ENCODE peak calls at places on chromosome 19, in five cellular contexts. One of them, this sample, is unnamed.

GRCh38 chr19:32735936-32736335 is 16.4 kb downstream of the TDRD12 start:
- DNase-seq in skeletal muscle cell: no peak
- DNase-seq in pancreas: no peak
- DNase-seq in CD4-positive, alpha-beta memory T cell: no peak
- DNase-seq in heart left ventricle: no peak
- DNase-seq in this sample: no peak

GRCh38 chr19:14073925-14074838 is 1.6 kb downstream of the MISP3 start:
- DNase-seq in heart left ventricle: no peak
- DNase-seq in skeletal muscle cell: no peak
- DNase-seq in pancreas: no peak
- DNase-seq in CD4-positive, alpha-beta memory T cell: no peak
- DNase-seq in this sample: no peak

GRCh38 chr19:40705362-40705651 is 11.4 kb downstream of the COQ8B start:
- DNase-seq in skeletal muscle cell: peak; percentile 72
- DNase-seq in pancreas: no peak
- DNase-seq in CD4-positive, alpha-beta memory T cell: no peak
- DNase-seq in heart left ventricle: peak; percentile 76
- DNase-seq in this sample: peak; percentile 64

GRCh38 chr19:47726467-47726866 is 13.2 kb downstream of the EHD2 start:
- DNase-seq in CD4-positive, alpha-beta memory T cell: no peak
- DNase-seq in skeletal muscle cell: no peak
- DNase-seq in pancreas: no peak
- DNase-seq in heart left ventricle: no peak
- DNase-seq in this sample: no peak

GRCh38 chr19:36225219-36225892 is 10.4 kb downstream of the ZNF146 start:
- DNase-seq in skeletal muscle cell: no peak
- DNase-seq in CD4-positive, alpha-beta memory T cell: no peak
- DNase-seq in heart left ventricle: no peak
- DNase-seq in pancreas: no peak
- DNase-seq in this sample: no peak

GRCh38 chr19:55643003-55643732 is at the start of gene ZNF581:
- DNase-seq in CD4-positive, alpha-beta memory T cell: peak; percentile 80
- DNase-seq in pancreas: peak; percentile 76
- DNase-seq in heart left ventricle: peak; percentile 72
- DNase-seq in skeletal muscle cell: peak; percentile 40
- DNase-seq in this sample: peak; percentile 73

GRCh38 chr19:19064811-19065745 is 1.3 kb downstream of the SLC25A42 start:
- DNase-seq in skeletal muscle cell: no peak
- DNase-seq in heart left ventricle: peak; percentile 48
- DNase-seq in pancreas: no peak
- DNase-seq in CD4-positive, alpha-beta memory T cell: peak; percentile 31
- DNase-seq in this sample: no peak

GRCh38 chr19:54518844-54519243 is 16.2 kb downstream of the LAIR2 start:
- DNase-seq in skeletal muscle cell: no peak
- DNase-seq in heart left ventricle: no peak
- DNase-seq in CD4-positive, alpha-beta memory T cell: no peak
- DNase-seq in pancreas: no peak
- DNase-seq in this sample: peak; percentile 8

GRCh38 chr19:6822311-6822670 is 49.8 kb downstream of the VAV1 start:
- DNase-seq in pancreas: no peak
- DNase-seq in heart left ventricle: no peak
- DNase-seq in CD4-positive, alpha-beta memory T cell: no peak
- DNase-seq in skeletal muscle cell: no peak
- DNase-seq in this sample: no peak

GRCh38 chr19:43504426-43505185 is at the start of gene PHLDB3:
- DNase-seq in heart left ventricle: peak; percentile 55
- DNase-seq in CD4-positive, alpha-beta memory T cell: no peak
- DNase-seq in pancreas: no peak
- DNase-seq in skeletal muscle cell: no peak
- DNase-seq in this sample: peak; percentile 29

GRCh38 chr19:51359294-51359693 is 6.9 kb downstream of the ETFB start:
- DNase-seq in pancreas: no peak
- DNase-seq in heart left ventricle: no peak
- DNase-seq in skeletal muscle cell: peak; percentile 90
- DNase-seq in CD4-positive, alpha-beta memory T cell: no peak
- DNase-seq in this sample: no peak

GRCh38 chr19:5354403-5354802 is 13.8 kb upstream of the PTPRS start:
- DNase-seq in pancreas: no peak
- DNase-seq in heart left ventricle: no peak
- DNase-seq in skeletal muscle cell: no peak
- DNase-seq in CD4-positive, alpha-beta memory T cell: no peak
- DNase-seq in this sample: no peak

GRCh38 chr19:33208904-33209843 is 15.0 kb downstream of the LRP3 start:
- DNase-seq in CD4-positive, alpha-beta memory T cell: no peak
- DNase-seq in pancreas: no peak
- DNase-seq in heart left ventricle: peak; percentile 43
- DNase-seq in skeletal muscle cell: no peak
- DNase-seq in this sample: no peak

GRCh38 chr19:40411125-40411842 is 1.9 kb downstream of the PRX start:
- DNase-seq in CD4-positive, alpha-beta memory T cell: no peak
- DNase-seq in heart left ventricle: peak; percentile 85
- DNase-seq in pancreas: no peak
- DNase-seq in skeletal muscle cell: no peak
- DNase-seq in this sample: peak; percentile 64

GRCh38 chr19:43957891-43958290 is 6.9 kb downstream of the ZNF221 start:
- DNase-seq in pancreas: no peak
- DNase-seq in CD4-positive, alpha-beta memory T cell: no peak
- DNase-seq in heart left ventricle: no peak
- DNase-seq in skeletal muscle cell: peak; percentile 29
- DNase-seq in this sample: no peak

GRCh38 chr19:7069042-7069903 is at the start of gene ZNF557:
- DNase-seq in skeletal muscle cell: peak; percentile 86
- DNase-seq in heart left ventricle: peak; percentile 99
- DNase-seq in CD4-positive, alpha-beta memory T cell: peak; percentile 99
- DNase-seq in pancreas: peak; percentile 99
- DNase-seq in this sample: peak; percentile 99

GRCh38 chr19:19418548-19419260 is 13.2 kb downstream of the GATAD2A start:
- DNase-seq in CD4-positive, alpha-beta memory T cell: no peak
- DNase-seq in pancreas: no peak
- DNase-seq in skeletal muscle cell: no peak
- DNase-seq in heart left ventricle: no peak
- DNase-seq in this sample: no peak

GRCh38 chr19:55210120-55210493 is 806 bp upstream of the PTPRH start:
- DNase-seq in skeletal muscle cell: peak; percentile 58
- DNase-seq in CD4-positive, alpha-beta memory T cell: no peak
- DNase-seq in pancreas: peak; percentile 63
- DNase-seq in heart left ventricle: no peak
- DNase-seq in this sample: no peak

GRCh38 chr19:10292206-10292788 is 2.5 kb downstream of the ICAM5 start:
- DNase-seq in CD4-positive, alpha-beta memory T cell: peak; percentile 53
- DNase-seq in pancreas: peak; percentile 73
- DNase-seq in skeletal muscle cell: peak; percentile 30
- DNase-seq in heart left ventricle: peak; percentile 79
- DNase-seq in this sample: peak; percentile 85
- H3K4me3 ChIP-seq in CD4-positive, alpha-beta memory T cell: peak overlapping the region; percentile 34
- H3K4me3 ChIP-seq in pancreas: peak overlapping the region; percentile 26
- H3K4me3 ChIP-seq in skeletal muscle cell: peak overlapping the region; percentile 60
- H3K4me3 ChIP-seq in heart left ventricle: peak overlapping the region; percentile 1
- H3K4me3 ChIP-seq in this sample: peak overlapping the region; percentile 54

DNA sequence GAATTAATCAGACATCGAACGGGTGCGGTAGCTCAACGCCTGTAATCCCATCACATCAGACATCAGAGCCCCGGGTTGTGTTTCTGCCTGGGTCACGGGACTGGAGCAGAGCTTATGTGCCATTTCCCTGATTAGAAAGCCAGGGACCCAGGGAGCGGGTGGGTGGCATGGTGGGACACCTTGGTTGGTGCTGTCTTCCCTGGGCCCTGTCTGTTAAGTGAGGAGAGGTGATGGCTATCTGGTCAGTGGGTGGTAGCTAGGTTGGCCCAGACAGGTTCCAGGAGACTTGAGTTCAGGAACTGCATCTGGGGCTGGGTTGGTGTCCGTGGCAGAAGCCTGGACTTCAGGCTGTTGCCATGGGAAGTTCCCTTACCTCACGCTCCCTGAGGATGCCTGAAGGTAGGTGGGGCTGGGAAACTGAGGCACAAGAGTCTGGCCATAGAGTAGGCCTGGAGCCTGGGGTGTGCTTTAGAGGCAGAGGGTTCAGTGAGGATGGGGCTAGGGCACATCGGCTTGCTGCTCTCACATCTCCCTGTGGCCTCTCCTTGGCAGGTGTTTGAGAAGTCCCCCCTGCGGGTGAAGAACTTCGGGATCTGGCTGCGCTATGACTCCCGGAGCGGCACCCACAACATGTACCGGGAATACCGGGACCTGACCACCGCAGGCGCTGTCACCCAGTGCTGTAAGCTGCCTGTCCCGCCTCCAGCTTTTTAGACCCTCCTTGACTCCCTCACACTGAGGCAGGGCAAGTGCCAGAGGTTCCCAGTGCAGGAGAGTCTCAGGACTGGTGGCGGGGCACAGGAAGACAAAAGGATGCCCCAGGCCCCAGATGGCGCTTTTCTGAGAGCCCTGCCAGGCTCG is 2.1 kb downstream of the RPL18A start:
- DNase-seq in pancreas: no peak
- DNase-seq in heart left ventricle: no peak
- DNase-seq in CD4-positive, alpha-beta memory T cell: no peak
- DNase-seq in skeletal muscle cell: no peak
- DNase-seq in this sample: no peak
- H3K4me3 ChIP-seq in pancreas: peak overlapping the region; percentile 99
- H3K4me3 ChIP-seq in heart left ventricle: no peak overlapping the region
- H3K4me3 ChIP-seq in CD4-positive, alpha-beta memory T cell: no peak overlapping the region
- H3K4me3 ChIP-seq in skeletal muscle cell: peak overlapping the region; percentile 100
- H3K4me3 ChIP-seq in this sample: no peak overlapping the region

GRCh38 chr19:45340899-45341453 is 426 bp downstream of the KLC3 start:
- DNase-seq in heart left ventricle: no peak
- DNase-seq in CD4-positive, alpha-beta memory T cell: peak; percentile 3
- DNase-seq in skeletal muscle cell: no peak
- DNase-seq in pancreas: no peak
- DNase-seq in this sample: no peak

GRCh38 chr19:45336696-45337251 is 3.8 kb upstream of the KLC3 start:
- DNase-seq in CD4-positive, alpha-beta memory T cell: no peak
- DNase-seq in heart left ventricle: no peak
- DNase-seq in skeletal muscle cell: no peak
- DNase-seq in pancreas: no peak
- DNase-seq in this sample: no peak

GRCh38 chr19:45342911-45343310 is 2.4 kb downstream of the KLC3 start:
- DNase-seq in skeletal muscle cell: no peak
- DNase-seq in CD4-positive, alpha-beta memory T cell: no peak
- DNase-seq in pancreas: no peak
- DNase-seq in heart left ventricle: no peak
- DNase-seq in this sample: no peak

GRCh38 chr19:45339629-45340028 is 921 bp upstream of the KLC3 start:
- DNase-seq in CD4-positive, alpha-beta memory T cell: no peak
- DNase-seq in skeletal muscle cell: no peak
- DNase-seq in heart left ventricle: no peak
- DNase-seq in pancreas: no peak
- DNase-seq in this sample: no peak

GRCh38 chr19:45340232-45340898 is at the start of gene KLC3:
- DNase-seq in skeletal muscle cell: no peak
- DNase-seq in heart left ventricle: no peak
- DNase-seq in CD4-positive, alpha-beta memory T cell: peak; percentile 26
- DNase-seq in pancreas: peak; percentile 76
- DNase-seq in this sample: no peak
- H3K4me3 ChIP-seq in skeletal muscle cell: peak within 1 kb of the TSS; percentile 29
- H3K4me3 ChIP-seq in heart left ventricle: peak within 1 kb of the TSS; percentile 6
- H3K4me3 ChIP-seq in CD4-positive, alpha-beta memory T cell: no peak within 1 kb of the TSS
- H3K4me3 ChIP-seq in pancreas: peak within 1 kb of the TSS; percentile 55
- H3K4me3 ChIP-seq in this sample: peak within 1 kb of the TSS; percentile 30

GRCh38 chr19:38949580-38950367 is 19.0 kb downstream of the MRPS12 start:
- DNase-seq in pancreas: peak; percentile 86
- DNase-seq in heart left ventricle: peak; percentile 90
- DNase-seq in CD4-positive, alpha-beta memory T cell: peak; percentile 74
- DNase-seq in skeletal muscle cell: peak; percentile 24
- DNase-seq in this sample: peak; percentile 88
- H3K4me3 ChIP-seq in pancreas: peak overlapping the region; percentile 27
- H3K4me3 ChIP-seq in heart left ventricle: no peak overlapping the region
- H3K4me3 ChIP-seq in CD4-positive, alpha-beta memory T cell: no peak overlapping the region
- H3K4me3 ChIP-seq in skeletal muscle cell: peak overlapping the region; percentile 37
- H3K4me3 ChIP-seq in this sample: peak overlapping the region; percentile 37

DNA sequence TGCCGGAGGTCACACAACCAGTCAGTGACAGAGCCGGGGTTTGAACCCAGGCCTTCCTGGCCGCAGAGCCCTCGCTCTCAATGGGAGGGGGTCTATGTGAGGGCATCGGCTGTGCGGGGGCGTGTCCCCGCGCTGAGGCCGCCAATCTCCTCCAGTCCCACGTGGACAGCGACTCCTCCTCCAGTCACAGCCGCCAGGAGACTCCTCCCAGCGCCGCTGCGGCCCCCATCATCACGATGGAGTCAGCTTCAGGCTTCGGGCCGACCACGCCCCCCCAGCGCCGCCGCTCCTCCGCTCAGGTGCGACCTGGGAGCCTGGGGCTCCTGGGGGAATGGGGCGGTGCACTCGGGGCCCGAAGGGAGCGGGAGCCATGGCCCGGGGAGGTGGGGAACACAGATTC is 6.0 kb downstream of the SPRED3 start:
- DNase-seq in pancreas: no peak
- DNase-seq in heart left ventricle: no peak
- DNase-seq in CD4-positive, alpha-beta memory T cell: peak; percentile 60
- DNase-seq in skeletal muscle cell: no peak
- DNase-seq in this sample: no peak
- H3K4me3 ChIP-seq in pancreas: no peak overlapping the region
- H3K4me3 ChIP-seq in heart left ventricle: no peak overlapping the region
- H3K4me3 ChIP-seq in CD4-positive, alpha-beta memory T cell: peak overlapping the region; percentile 29
- H3K4me3 ChIP-seq in skeletal muscle cell: no peak overlapping the region
- H3K4me3 ChIP-seq in this sample: no peak overlapping the region

GRCh38 chr19:39024875-39025641 is 7.3 kb downstream of the FBXO27 start:
- DNase-seq in skeletal muscle cell: no peak
- DNase-seq in heart left ventricle: no peak
- DNase-seq in pancreas: no peak
- DNase-seq in CD4-positive, alpha-beta memory T cell: no peak
- DNase-seq in this sample: no peak

GRCh38 chr19:39031368-39032163 is 783 bp downstream of the FBXO27 start:
- DNase-seq in skeletal muscle cell: no peak
- DNase-seq in CD4-positive, alpha-beta memory T cell: peak; percentile 65
- DNase-seq in heart left ventricle: peak; percentile 90
- DNase-seq in pancreas: peak; percentile 96
- DNase-seq in this sample: peak; percentile 83

GRCh38 chr19:39032164-39032918 is at the start of gene FBXO27:
- DNase-seq in skeletal muscle cell: no peak
- DNase-seq in CD4-positive, alpha-beta memory T cell: no peak
- DNase-seq in heart left ventricle: peak; percentile 50
- DNase-seq in pancreas: no peak
- DNase-seq in this sample: peak; percentile 30

DNA sequence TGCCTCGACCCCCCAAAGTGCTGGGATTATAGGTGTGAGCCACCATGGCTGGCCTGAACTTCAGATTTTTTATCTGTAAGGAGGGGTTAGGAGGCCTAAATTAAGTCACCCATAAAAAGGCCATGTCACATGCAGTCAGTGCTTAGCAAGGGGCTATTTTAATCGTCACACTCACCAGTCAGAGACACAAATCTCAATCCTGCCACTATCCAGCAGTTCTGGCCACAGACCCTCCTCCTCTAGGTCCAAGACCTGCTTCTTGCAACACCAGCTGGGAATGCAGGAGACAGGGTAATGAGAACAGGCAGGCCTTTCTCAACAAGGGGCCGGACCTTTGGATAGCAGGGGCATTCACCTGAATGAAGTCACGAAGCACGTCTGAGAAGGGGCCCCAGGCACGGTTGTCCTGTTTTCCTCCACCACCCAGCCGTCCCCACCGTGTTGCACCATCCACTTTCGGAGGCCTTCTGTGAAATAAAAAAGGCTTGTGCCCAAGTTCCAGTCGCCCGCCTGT is 1.4 kb downstream of the FBXO27 start:
- DNase-seq in skeletal muscle cell: no peak
- DNase-seq in heart left ventricle: no peak
- DNase-seq in CD4-positive, alpha-beta memory T cell: peak; percentile 4
- DNase-seq in pancreas: no peak
- DNase-seq in this sample: no peak
- H3K4me3 ChIP-seq in skeletal muscle cell: peak overlapping the region; percentile 57
- H3K4me3 ChIP-seq in heart left ventricle: peak overlapping the region; percentile 51
- H3K4me3 ChIP-seq in CD4-positive, alpha-beta memory T cell: peak overlapping the region; percentile 47
- H3K4me3 ChIP-seq in pancreas: peak overlapping the region; percentile 83
- H3K4me3 ChIP-seq in this sample: peak overlapping the region; percentile 66

GRCh38 chr19:45782162-45782623 is at the start of gene DMPK:
- DNase-seq in pancreas: peak; percentile 54
- DNase-seq in skeletal muscle cell: no peak
- DNase-seq in CD4-positive, alpha-beta memory T cell: no peak
- DNase-seq in heart left ventricle: peak; percentile 84
- DNase-seq in this sample: peak; percentile 76
- H3K4me3 ChIP-seq in pancreas: peak within 1 kb of the TSS; percentile 54
- H3K4me3 ChIP-seq in skeletal muscle cell: peak within 1 kb of the TSS; percentile 58
- H3K4me3 ChIP-seq in CD4-positive, alpha-beta memory T cell: no peak within 1 kb of the TSS
- H3K4me3 ChIP-seq in heart left ventricle: peak within 1 kb of the TSS; percentile 59
- H3K4me3 ChIP-seq in this sample: peak within 1 kb of the TSS; percentile 80